ENCODE peak calls at places on chromosomes 4 and X, in six cellular contexts. X, K, N, M, S and E are unnamed samples.

GRCh38 chrX:47991263-47992092 is 12.3 kb downstream of the ZNF182 start:
- DNase-seq in X (peak), K (peak), N (no peak), S (no peak), M (no peak), E (no peak)

GRCh38 chr4:47668810-47669408 is 169.0 kb downstream of the CORIN start:
- DNase-seq in M (peak), X (peak), S (no peak), N (peak), K (peak), E (peak)

GRCh38 chrX:153649178-153649914 is 2.3 kb downstream of the DUSP9 start:
- DNase-seq in M (peak), K (no peak), N (peak), S (peak), X (no peak), E (peak)

GRCh38 chr4:188372051-188372450 is 232.8 kb downstream of the TRIML1 start:
- DNase-seq in M (no peak), K (peak), S (no peak), N (no peak), X (peak), E (no peak)

GRCh38 chr4:185346975-185347601 is 48.6 kb downstream of the LRP2BP start:
- DNase-seq in N (no peak), M (no peak), K (no peak), X (no peak), S (no peak), E (no peak)

GRCh38 chr4:1384675-1385372 is 21.4 kb downstream of the NKX1-1 start:
- DNase-seq in X (no peak), M (no peak), S (peak), K (no peak), N (no peak), E (no peak)

GRCh38 chrX:115330498-115331138 is 41.1 kb downstream of the LUZP4 start:
- DNase-seq in M (peak), S (no peak), N (peak), X (no peak), K (peak), E (peak)

GRCh38 chrX:10983526-10983925 is 127.6 kb upstream of the HCCS start:
- DNase-seq in N (no peak), K (no peak), M (no peak), S (no peak), X (no peak), E (no peak)

GRCh38 chrX:65034641-65035450 is 58.6 kb upstream of the ZC4H2 start:
- DNase-seq in M (peak), N (peak), K (peak), X (peak), S (peak), E (peak)

GRCh38 chr4:105433421-105433820 is 40.4 kb downstream of the PPA2 start:
- DNase-seq in S (no peak), M (no peak), K (no peak), N (no peak), X (no peak), E (no peak)

GRCh38 chr4:2217726-2218125 is 24.2 kb downstream of the HAUS3 start:
- DNase-seq in K (peak), M (no peak), S (no peak), X (no peak), N (no peak), E (no peak)

GRCh38 chr4:121696140-121696640 is 590 bp downstream of the ANXA5 start:
- DNase-seq in K (peak), X (peak), M (peak), N (peak), S (peak), E (peak)

GRCh38 chr4:75848891-75849290 is 53.4 kb downstream of the PPEF2 start:
- DNase-seq in K (no peak), S (no peak), X (no peak), N (no peak), M (no peak), E (no peak)

GRCh38 chrX:68820476-68821110 is 8.2 kb upstream of the EFNB1 start:
- DNase-seq in N (no peak), K (no peak), X (no peak), M (no peak), S (no peak), E (no peak)

GRCh38 chrX:20454117-20454516 is 187.4 kb upstream of the RPS6KA3 start:
- DNase-seq in M (no peak), N (no peak), K (no peak), S (no peak), X (peak), E (no peak)

GRCh38 chr4:80916770-80917169 is 113.7 kb upstream of the BMP3 start:
- DNase-seq in N (no peak), X (no peak), M (no peak), K (no peak), S (no peak), E (no peak)

GRCh38 chrX:38561951-38562719 is 793 bp downstream of the TSPAN7 start:
- DNase-seq in K (no peak), M (peak), S (peak), X (no peak), N (peak), E (peak)
- TF ChIP-seq CTCF in K (no peak), M (no peak), S (no peak), X (no peak), N (no peak), E (no peak)

GRCh38 chr4:173758132-173758531 is 228.1 kb upstream of the HAND2 start:
- DNase-seq in M (no peak), S (no peak), X (no peak), N (no peak), K (no peak), E (no peak)

GRCh38 chr4:173753408-173753807 is 223.4 kb upstream of the HAND2 start:
- DNase-seq in X (no peak), M (no peak), S (no peak), K (no peak), N (no peak), E (no peak)

GRCh38 chr4:173747537-173748257 is 217.7 kb upstream of the HAND2 start:
- DNase-seq in S (no peak), K (no peak), M (no peak), N (no peak), X (no peak), E (no peak)

GRCh38 chr4:173748353-173748752 is 218.3 kb upstream of the HAND2 start:
- DNase-seq in M (no peak), S (no peak), X (no peak), N (no peak), K (no peak), E (no peak)

GRCh38 chr4:173752610-173753009 is 222.6 kb upstream of the HAND2 start:
- DNase-seq in M (no peak), N (peak), S (no peak), X (no peak), K (no peak), E (peak)
- TF ChIP-seq CTCF in M (peak), N (peak), S (no peak), X (peak), K (peak), E (peak)

DNA sequence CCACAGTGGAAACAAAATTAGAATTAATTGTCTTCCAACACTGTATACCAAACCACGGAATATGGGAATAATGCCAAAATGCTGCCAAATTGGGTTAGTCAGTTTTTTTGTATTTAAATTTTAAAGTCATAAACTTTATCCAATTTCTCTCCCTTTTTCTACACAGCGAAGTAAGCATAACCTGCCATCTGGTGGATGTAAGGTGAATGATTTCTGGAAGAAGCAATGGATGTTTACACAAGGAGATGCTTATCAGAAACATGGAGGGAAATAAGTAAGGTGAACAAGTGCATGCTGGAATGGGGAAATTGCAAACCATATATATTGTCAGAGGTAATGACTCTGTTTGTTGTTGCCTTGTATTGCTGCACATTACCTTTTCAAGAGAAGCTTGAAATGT is 691.9 kb downstream of the TECRL start:
- DNase-seq in K (peak), M (no peak), X (no peak), N (no peak), S (no peak), E (peak)
- TF ChIP-seq CTCF in K (peak), M (no peak), X (no peak), N (no peak), S (no peak), E (peak)

GRCh38 chrX:24145340-24146186 is 4.0 kb upstream of the ZFX start:
- DNase-seq in N (no peak), S (no peak), M (no peak), X (no peak), K (no peak), E (no peak)
- TF ChIP-seq CTCF in N (no peak), S (no peak), M (no peak), X (peak), K (no peak), E (no peak)

DNA sequence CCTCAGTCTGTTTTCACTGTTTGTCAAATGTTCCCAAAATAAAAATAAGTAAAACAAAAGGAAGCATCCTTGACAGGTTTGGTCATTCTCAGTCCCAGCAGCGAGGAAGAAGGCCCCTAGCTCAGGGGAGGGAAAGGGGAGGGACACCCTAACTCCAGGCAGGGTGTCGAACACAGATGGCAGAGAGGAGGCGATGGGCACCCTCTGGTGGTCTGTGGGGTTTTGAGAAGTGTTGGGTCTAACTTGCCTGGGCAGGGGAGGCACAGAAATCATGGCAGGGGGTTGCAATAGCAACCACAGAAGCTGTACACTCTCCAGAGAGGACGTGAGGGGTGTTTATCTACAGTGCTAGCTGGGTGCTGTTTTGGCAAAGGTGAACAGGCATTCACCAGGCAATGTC is 229.8 kb upstream of the SFRP2 start:
- DNase-seq in M (no peak), K (no peak), N (no peak), S (no peak), X (no peak), E (peak)
- TF ChIP-seq CTCF in M (no peak), K (no peak), N (no peak), S (no peak), X (no peak), E (peak)

GRCh38 chrX:49075347-49075746 is 1.5 kb upstream of the PRAF2 start:
- DNase-seq in X (no peak), K (no peak), S (no peak), N (no peak), M (no peak), E (no peak)
- TF ChIP-seq CTCF in X (no peak), K (no peak), S (no peak), N (no peak), M (no peak), E (peak)